ENCODE peak calls at places on chromosomes 6 and 20, in six cellular contexts. G, V, B, L, C and I are unnamed samples.

GRCh38 chr6:40535105-40535783 is 51.9 kb downstream of the LRFN2 start:
- DNase-seq in G (no peak), V (no peak), L (no peak), B (no peak), C (no peak), I (no peak)

GRCh38 chr6:145233955-145234354 is 501.4 kb downstream of the EPM2A start:
- DNase-seq in B (no peak), G (no peak), L (no peak), V (no peak), C (no peak), I (no peak)

GRCh38 chr6:45538636-45539035 is 160.9 kb upstream of the SUPT3H start:
- DNase-seq in V (no peak), L (no peak), B (no peak), C (no peak), G (no peak), I (no peak)

GRCh38 chr6:42185597-42185996 is 9.2 kb downstream of the GUCA1B start:
- DNase-seq in G (no peak), C (no peak), L (no peak), B (no peak), V (no peak), I (no peak)

GRCh38 chr20:58629213-58629575 is 21.9 kb upstream of the STX16 start:
- DNase-seq in L (no peak), G (no peak), V (no peak), B (no peak), C (no peak), I (no peak)

GRCh38 chr20:12936020-12936419 is 72.8 kb upstream of the SPTLC3 start:
- DNase-seq in L (no peak), B (no peak), G (no peak), C (peak), V (no peak), I (no peak)

GRCh38 chr20:34693414-34693813 is 10.7 kb upstream of the TP53INP2 start:
- DNase-seq in G (no peak), V (no peak), C (no peak), L (no peak), B (no peak), I (no peak)

GRCh38 chr6:14706378-14706929 is 539.4 kb upstream of the JARID2 start:
- DNase-seq in L (peak), V (peak), G (peak), C (no peak), B (no peak), I (no peak)

GRCh38 chr6:118685823-118686449 is 34.5 kb upstream of the CEP85L start:
- DNase-seq in G (no peak), V (no peak), C (peak), L (no peak), B (no peak), I (no peak)

GRCh38 chr6:17979479-17979878 is 8.0 kb downstream of the KIF13A start:
- DNase-seq in B (no peak), V (no peak), G (no peak), L (no peak), C (no peak), I (no peak)

GRCh38 chr20:31722388-31723281 is at the start of gene BCL2L1:
- DNase-seq in B (peak), G (peak), L (no peak), C (peak), V (peak), I (peak)

GRCh38 chr6:40710626-40711354 is 123.6 kb upstream of the LRFN2 start:
- DNase-seq in V (no peak), L (no peak), B (no peak), C (no peak), G (no peak), I (no peak)

GRCh38 chr6:14765106-14765505 is 480.8 kb upstream of the JARID2 start:
- DNase-seq in L (no peak), G (peak), C (no peak), B (no peak), V (no peak), I (no peak)

GRCh38 chr6:112180095-112180820 is 74.1 kb downstream of the LAMA4 start:
- DNase-seq in V (peak), G (peak), C (no peak), L (peak), B (peak), I (peak)

GRCh38 chr6:113073611-113074191 is 726.6 kb downstream of the RFPL4B start:
- DNase-seq in C (no peak), L (peak), V (no peak), G (peak), B (no peak), I (no peak)

GRCh38 chr6:29953001-29953436 is 10.7 kb downstream of the HLA-A start:
- DNase-seq in B (no peak), L (peak), C (no peak), V (peak), G (no peak), I (no peak)

GRCh38 chr20:40584128-40584819 is 104.8 kb downstream of the MAFB start:
- DNase-seq in C (no peak), G (no peak), B (no peak), V (no peak), L (no peak), I (no peak)

GRCh38 chr6:145507251-145507650 is 228.1 kb downstream of the EPM2A start:
- DNase-seq in B (no peak), L (no peak), C (no peak), G (no peak), V (no peak), I (no peak)

GRCh38 chr20:48716541-48716940 is 111.3 kb downstream of the PREX1 start:
- DNase-seq in V (no peak), G (no peak), L (no peak), C (no peak), B (no peak), I (no peak)

GRCh38 chr6:40355532-40355931 is 231.6 kb downstream of the LRFN2 start:
- DNase-seq in C (no peak), G (no peak), L (no peak), B (no peak), V (no peak), I (no peak)

GRCh38 chr6:12283904-12284303 is 6.3 kb upstream of the EDN1 start:
- DNase-seq in L (no peak), B (no peak), C (no peak), V (no peak), G (no peak), I (no peak)

GRCh38 chr6:12280458-12280857 is 9.7 kb upstream of the EDN1 start:
- DNase-seq in G (peak), C (no peak), V (no peak), B (no peak), L (no peak), I (no peak)

GRCh38 chr6:12279322-12280098 is 10.7 kb upstream of the EDN1 start:
- DNase-seq in G (no peak), L (no peak), C (no peak), V (no peak), B (no peak), I (no peak)

GRCh38 chr6:12278915-12279314 is 11.2 kb upstream of the EDN1 start:
- DNase-seq in C (no peak), L (no peak), G (no peak), V (no peak), B (no peak), I (no peak)

DNA sequence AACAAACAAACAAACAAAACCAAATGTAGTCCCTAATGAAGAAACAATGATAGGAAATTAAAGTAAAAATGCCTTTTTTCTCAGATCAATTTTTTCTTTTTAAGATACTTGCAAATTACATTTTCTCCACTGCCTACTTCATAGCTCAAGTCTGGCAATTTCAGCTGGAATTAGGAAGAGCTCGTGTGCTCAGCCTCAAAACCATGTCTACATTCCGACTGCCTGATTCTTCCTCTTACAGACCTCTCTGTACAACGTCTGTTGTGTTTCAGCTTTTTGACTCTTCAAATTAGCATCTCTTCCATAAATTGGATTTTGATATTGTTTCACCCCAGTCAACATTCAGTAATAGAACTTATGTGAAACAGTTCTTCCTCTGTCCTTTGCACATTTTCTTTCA is 9.3 kb upstream of the EDN1 start:
- DNase-seq in B (no peak), L (no peak), G (no peak), C (no peak), V (no peak), I (no peak)
- TF ChIP-seq CTCF in B (no peak), L (no peak), G (no peak), C (no peak), V (no peak), I (no peak)

GRCh38 chr20:36478137-36478905 is 63.0 kb upstream of the MYL9 start:
- DNase-seq in L (no peak), C (no peak), V (no peak), B (no peak), G (peak), I (no peak)
- TF ChIP-seq CTCF in L (no peak), C (no peak), V (no peak), B (no peak), G (peak), I (no peak)

GRCh38 chr6:158467923-158468322 is 92.0 kb upstream of the TMEM181 start:
- DNase-seq in G (no peak), B (no peak), C (peak), V (no peak), L (no peak), I (no peak)

GRCh38 chr6:158464483-158464882 is 95.4 kb upstream of the TMEM181 start:
- DNase-seq in V (no peak), L (no peak), G (no peak), C (peak), B (no peak), I (no peak)

GRCh38 chr6:158461954-158462353 is 97.9 kb upstream of the TMEM181 start:
- DNase-seq in B (no peak), C (no peak), V (no peak), G (no peak), L (no peak), I (no peak)

GRCh38 chr6:158468666-158469065 is 91.2 kb upstream of the TMEM181 start:
- DNase-seq in G (no peak), L (no peak), V (no peak), C (no peak), B (no peak), I (no peak)

GRCh38 chr6:158465747-158466146 is 94.1 kb upstream of the TMEM181 start:
- DNase-seq in C (no peak), B (no peak), V (no peak), L (no peak), G (no peak), I (no peak)
- TF ChIP-seq CTCF in C (no peak), B (no peak), V (no peak), L (no peak), G (no peak), I (no peak)

DNA sequence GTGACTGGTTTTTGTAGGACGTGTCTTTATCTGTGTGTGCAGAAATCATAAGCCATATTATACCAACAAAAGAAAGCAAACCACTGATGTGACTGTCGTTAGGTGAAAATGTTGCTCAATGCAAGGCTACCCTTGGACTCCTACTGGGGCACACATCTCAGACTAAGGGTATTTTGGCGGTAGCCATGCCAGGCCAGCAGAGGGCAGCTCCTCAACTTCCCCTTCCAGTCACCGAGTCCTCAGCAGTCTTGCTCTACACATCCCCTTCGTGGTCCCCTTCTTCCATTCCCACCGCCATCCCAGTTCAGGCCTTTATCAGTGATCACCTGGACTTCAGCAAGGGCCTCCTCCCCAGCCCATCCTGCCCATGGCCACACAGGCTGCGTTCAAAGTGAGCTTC is 113.7 kb upstream of the GGTLC1 start:
- DNase-seq in V (no peak), B (no peak), L (no peak), C (peak), G (no peak), I (no peak)
- TF ChIP-seq CTCF in V (no peak), B (peak), L (peak), C (peak), G (peak), I (peak)